ENCODE peak calls at places on chromosome 9, in seven cellular contexts. R is body of pancreas, C is MM.1S, S is upper lobe of left lung, N is fibroblast of mammary gland, O is PC-3, D is aorta. I is an unnamed sample.

GRCh38 chr9:91740713-91741112 is 209.3 kb downstream of the ROR2 start:
- DNase-seq in N (peak), O (peak), C (no peak), D (no peak), S (no peak), R (no peak), I (no peak)

GRCh38 chr9:79131375-79131774 is 440.4 kb upstream of the TLE4 start:
- DNase-seq in O (no peak), R (no peak), S (no peak), C (no peak), N (no peak), D (no peak), I (no peak)

GRCh38 chr9:14320272-14321245 is 6.6 kb upstream of the NFIB start:
- DNase-seq in S (no peak), C (peak), O (peak), R (no peak), N (peak), D (no peak), I (no peak)

GRCh38 chr9:130018260-130018659 is 24.7 kb downstream of the FNBP1 start:
- DNase-seq in S (no peak), N (no peak), C (no peak), R (no peak), O (no peak), D (no peak), I (no peak)

GRCh38 chr9:135971106-135971766 is 10.1 kb upstream of the UBAC1 start:
- DNase-seq in C (no peak), O (no peak), D (no peak), S (no peak), N (no peak), R (no peak), I (no peak)

GRCh38 chr9:15622596-15622995 is 69.8 kb downstream of the CCDC171 start:
- DNase-seq in O (peak), R (no peak), C (peak), D (no peak), S (no peak), N (peak), I (peak)

GRCh38 chr9:92774274-92774673 is 9.6 kb upstream of the BICD2 start:
- DNase-seq in S (no peak), C (no peak), N (peak), R (no peak), O (peak), D (no peak), I (no peak)

GRCh38 chr9:14306188-14306587 is 7.8 kb downstream of the NFIB start:
- DNase-seq in N (no peak), C (no peak), D (no peak), O (no peak), R (no peak), S (no peak), I (no peak)

GRCh38 chr9:134335095-134335489 is 8.8 kb downstream of the RXRA start:
- DNase-seq in D (no peak), O (peak), N (peak), C (no peak), R (no peak), S (no peak), I (no peak)

GRCh38 chr9:536597-537511 is 304.6 kb upstream of the DMRT1 start:
- DNase-seq in C (peak), R (no peak), N (no peak), D (no peak), O (no peak), S (no peak), I (no peak)

GRCh38 chr9:135255843-135256567 is 168.5 kb downstream of the OLFM1 start:
- DNase-seq in R (no peak), C (no peak), O (no peak), N (no peak), S (peak), D (peak), I (no peak)

GRCh38 chr9:79567671-79568098 is 4.1 kb upstream of the TLE4 start:
- DNase-seq in S (no peak), R (no peak), O (peak), N (no peak), C (no peak), D (no peak), I (no peak)

GRCh38 chr9:15249042-15249818 is 57.8 kb downstream of the TTC39B start:
- DNase-seq in S (no peak), C (no peak), R (no peak), D (no peak), O (no peak), N (peak), I (no peak)

GRCh38 chr9:1460143-1460769 is 410.1 kb downstream of the DMRT2 start:
- DNase-seq in C (peak), R (peak), D (no peak), O (peak), S (no peak), N (peak), I (peak)

GRCh38 chr9:125990793-125991220 is 243.6 kb downstream of the PBX3 start:
- DNase-seq in D (peak), O (no peak), N (no peak), S (no peak), R (no peak), C (no peak), I (no peak)

GRCh38 chr9:4246969-4247368 is 52.9 kb downstream of the GLIS3 start:
- DNase-seq in R (no peak), N (no peak), D (no peak), C (no peak), O (no peak), S (no peak), I (no peak)

GRCh38 chr9:35333551-35333950 is 156.4 kb upstream of the RUSC2 start:
- DNase-seq in O (peak), N (peak), D (no peak), C (no peak), S (no peak), R (no peak), I (no peak)

GRCh38 chr9:14300588-14300987 is 13.4 kb downstream of the NFIB start:
- DNase-seq in R (no peak), N (no peak), D (no peak), S (no peak), O (no peak), C (no peak), I (no peak)

GRCh38 chr9:121984726-121985402 is 108.2 kb downstream of the TTLL11 start:
- DNase-seq in O (no peak), S (no peak), C (no peak), R (no peak), D (no peak), N (peak), I (no peak)

GRCh38 chr9:130834371-130835311 is at the start of gene ABL1:
- DNase-seq in S (peak), C (peak), N (peak), D (peak), R (peak), O (peak), I (peak)

GRCh38 chr9:33813712-33814641 is 3.0 kb upstream of the UBE2R2 start:
- DNase-seq in N (peak), S (no peak), C (peak), D (no peak), O (peak), R (no peak), I (peak)

GRCh38 chr9:138021251-138022056 is 143.9 kb downstream of the CACNA1B start:
- DNase-seq in O (no peak), S (peak), D (no peak), R (no peak), N (no peak), C (no peak), I (no peak)

GRCh38 chr9:135976944-135977343 is 15.8 kb upstream of the UBAC1 start:
- DNase-seq in N (no peak), O (no peak), R (no peak), C (no peak), D (no peak), S (no peak), I (no peak)

GRCh38 chr9:125261501-125262216 is at the start of gene GAPVD1:
- DNase-seq in N (peak), D (peak), S (peak), O (peak), R (peak), C (peak), I (peak)

GRCh38 chr9:17614246-17614645 is 35.4 kb downstream of the SH3GL2 start:
- DNase-seq in S (no peak), D (no peak), N (no peak), O (no peak), C (no peak), R (no peak), I (no peak)

GRCh38 chr9:134321571-134321930 is 4.7 kb upstream of the RXRA start:
- DNase-seq in N (no peak), D (no peak), R (no peak), O (no peak), C (no peak), S (peak), I (no peak)

GRCh38 chr9:37994639-37995347 is 74.2 kb downstream of the SHB start:
- DNase-seq in O (no peak), C (no peak), R (peak), D (peak), S (peak), N (peak), I (peak)

GRCh38 chr9:34571180-34571800 is 18.2 kb downstream of the CNTFR start:
- DNase-seq in R (no peak), O (no peak), N (no peak), C (no peak), S (no peak), D (no peak), I (no peak)

GRCh38 chr9:130445268-130445983 is 665 bp downstream of the ASS1 start:
- DNase-seq in R (peak), O (peak), D (peak), S (peak), N (peak), C (no peak), I (no peak)

GRCh38 chr9:16262467-16263261 is 607.8 kb downstream of the BNC2 start:
- DNase-seq in N (no peak), R (no peak), O (peak), D (no peak), C (peak), S (no peak), I (no peak)

DNA sequence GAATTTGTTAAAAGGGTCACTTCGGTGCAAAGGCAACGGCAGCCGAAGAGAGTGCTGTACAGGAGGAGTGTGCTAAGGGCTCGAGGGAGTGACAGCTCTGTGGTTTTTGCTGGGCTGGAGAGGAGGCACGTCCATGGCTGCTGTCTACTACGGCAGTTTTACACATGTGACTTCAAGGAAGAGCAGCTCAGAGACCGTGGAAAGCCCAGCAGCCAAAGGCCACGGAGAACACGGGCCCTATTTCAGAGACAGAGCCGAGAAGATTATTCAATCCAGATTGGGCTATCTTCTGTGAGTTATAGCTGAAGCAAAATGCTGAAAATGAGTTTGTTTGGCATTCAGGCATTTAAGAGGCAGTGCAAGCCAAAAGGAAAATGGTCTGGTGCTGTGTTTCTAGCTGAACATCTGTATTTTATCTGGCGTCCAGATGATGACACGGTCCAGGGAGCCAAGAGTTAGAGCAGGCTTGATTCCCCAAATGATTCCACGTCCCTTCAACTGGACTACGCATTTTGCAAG is 96.4 kb downstream of the RFK start:
- DNase-seq in D (no peak), R (no peak), C (no peak), N (peak), S (no peak), O (no peak), I (no peak)
- H3K4me3 ChIP-seq in D (no peak), R (no peak), C (no peak), N (peak), S (no peak), O (no peak), I (no peak)

DNA sequence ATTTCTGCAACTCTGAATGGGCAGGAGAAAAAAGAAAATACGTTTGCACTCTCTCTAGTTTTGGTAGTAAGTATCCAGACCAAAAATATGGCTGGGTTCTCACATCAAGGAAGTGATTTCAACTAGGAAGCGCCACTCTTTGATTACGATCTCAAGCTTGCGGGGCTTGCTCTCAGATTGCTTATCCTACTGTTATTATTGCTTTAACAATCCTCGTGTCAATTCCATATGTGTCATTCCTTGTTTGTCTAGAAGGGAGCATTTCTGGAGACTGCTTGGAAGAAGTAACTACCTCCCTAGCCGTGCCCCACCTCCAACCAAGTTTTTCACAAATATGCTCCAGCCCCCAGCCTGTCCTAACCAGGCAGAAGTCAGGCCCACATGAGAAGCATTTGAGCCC is 3.5 kb downstream of the PRUNE2 start:
- DNase-seq in N (no peak), O (no peak), D (no peak), R (no peak), C (no peak), S (no peak), I (peak)
- H3K4me3 ChIP-seq in N (no peak), O (no peak), D (peak), R (no peak), C (no peak), S (no peak), I (no peak)

DNA sequence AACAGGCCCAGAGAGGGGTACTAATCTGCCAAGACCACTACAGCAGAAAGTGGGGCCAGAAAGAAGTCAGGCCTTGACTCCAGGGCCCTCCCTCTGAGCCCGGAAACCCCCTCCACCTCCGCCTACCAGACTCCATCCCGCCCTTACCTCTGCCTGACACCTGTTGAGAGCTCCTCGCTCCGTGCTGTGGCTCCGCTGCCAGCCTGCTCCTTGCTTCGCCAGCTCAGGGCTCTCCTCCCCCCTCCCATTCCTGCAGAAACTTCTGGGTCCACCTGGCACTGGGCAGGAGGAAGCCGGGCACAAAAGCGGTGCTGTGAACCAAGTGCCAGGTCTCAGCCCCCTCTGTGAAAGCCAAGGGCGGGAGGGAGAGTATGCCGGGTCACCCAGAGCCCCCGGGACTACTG is 6.4 kb upstream of the ST6GALNAC6 start:
- DNase-seq in R (no peak), N (no peak), C (no peak), O (no peak), D (no peak), S (no peak), I (no peak)
- H3K4me3 ChIP-seq in R (no peak), N (no peak), C (no peak), O (no peak), D (no peak), S (no peak), I (no peak)

DNA sequence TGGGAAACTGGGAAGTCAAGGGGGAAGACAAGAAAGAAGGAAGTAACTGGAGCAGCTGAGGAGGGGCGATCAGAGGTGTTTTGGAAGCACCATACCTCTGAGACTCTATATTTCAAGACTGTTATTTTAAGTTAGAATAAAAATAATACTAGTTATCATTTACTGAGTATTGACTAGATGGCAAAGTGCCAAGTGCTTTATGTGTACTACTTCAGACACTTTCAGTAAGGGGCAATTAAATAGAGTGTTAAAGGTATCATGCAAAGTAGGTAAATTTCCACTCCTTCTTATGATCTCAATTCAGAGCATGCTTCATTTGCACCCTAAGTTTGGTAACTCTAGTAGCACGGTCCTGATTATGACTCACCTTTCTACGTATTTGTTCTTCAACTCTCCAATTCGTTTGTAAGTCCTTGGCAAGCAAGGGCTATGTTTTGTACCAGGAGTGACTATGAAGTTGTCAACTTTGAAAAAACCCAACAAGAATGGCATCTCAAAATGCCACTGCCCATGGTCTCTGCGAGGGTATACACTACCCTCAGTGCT is 152.4 kb upstream of the RAPGEF1 start:
- DNase-seq in D (no peak), R (no peak), S (no peak), C (no peak), N (peak), O (peak), I (no peak)
- H3K4me3 ChIP-seq in D (no peak), R (no peak), S (no peak), C (no peak), N (no peak), O (no peak), I (no peak)

GRCh38 chr9:107274953-107275422 is 8.1 kb upstream of the RAD23B start:
- DNase-seq in S (no peak), N (peak), O (peak), D (no peak), R (no peak), C (no peak), I (no peak)

GRCh38 chr9:107279084-107279483 is 4.0 kb upstream of the RAD23B start:
- DNase-seq in S (no peak), R (no peak), C (no peak), N (no peak), D (no peak), O (no peak), I (no peak)

GRCh38 chr9:107275530-107275929 is 7.5 kb upstream of the RAD23B start:
- DNase-seq in O (no peak), C (no peak), D (no peak), S (no peak), N (no peak), R (no peak), I (no peak)

GRCh38 chr9:107277801-107278200 is 5.3 kb upstream of the RAD23B start:
- DNase-seq in N (no peak), D (no peak), R (no peak), S (no peak), C (no peak), O (no peak), I (no peak)

DNA sequence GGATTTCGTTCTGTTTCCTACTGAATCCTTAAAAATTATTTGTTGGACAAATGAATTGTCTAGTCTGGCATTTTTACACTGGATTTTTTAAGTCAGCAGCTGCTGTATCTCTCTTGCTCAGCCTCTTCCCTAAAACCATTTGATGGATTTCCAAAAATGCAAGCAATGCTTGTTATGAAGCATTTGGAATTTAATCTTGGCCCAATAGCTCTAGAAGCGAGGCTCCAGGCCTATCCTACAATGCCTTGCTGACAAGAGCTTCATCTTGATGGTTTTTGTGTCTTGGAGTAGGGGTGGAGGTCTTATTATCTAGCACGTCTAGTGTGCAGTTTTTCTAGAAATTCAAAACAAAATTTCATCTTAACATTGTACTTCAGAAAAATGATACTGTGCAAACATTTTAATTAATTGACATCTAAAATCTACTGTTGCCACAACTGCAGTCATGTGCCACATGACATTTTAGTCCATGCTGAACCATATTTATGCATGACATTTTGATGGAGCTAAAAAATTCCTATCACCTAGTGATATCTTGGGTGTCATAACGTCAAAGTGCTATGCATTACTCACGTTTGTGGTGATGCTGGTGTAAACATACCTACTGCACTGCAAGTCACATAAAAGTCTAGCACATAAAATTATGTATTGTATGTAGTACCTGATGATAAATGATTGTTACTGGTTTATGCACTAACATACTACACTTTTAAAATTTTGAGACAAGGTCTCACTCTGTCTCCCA is 5.9 kb upstream of the RAD23B start:
- DNase-seq in R (no peak), O (no peak), D (no peak), S (no peak), C (no peak), N (no peak), I (no peak)
- H3K4me3 ChIP-seq in R (no peak), O (no peak), D (no peak), S (no peak), C (no peak), N (no peak), I (no peak)

GRCh38 chr9:107733530-107733907 is 243.9 kb upstream of the KLF4 start:
- DNase-seq in R (no peak), S (no peak), C (peak), O (no peak), N (peak), D (no peak), I (no peak)
- H3K4me3 ChIP-seq in R (no peak), S (no peak), C (peak), O (peak), N (no peak), D (no peak), I (no peak)

GRCh38 chr9:20616808-20617207 is 5.5 kb downstream of the MLLT3 start:
- DNase-seq in D (no peak), N (no peak), C (no peak), S (no peak), R (no peak), O (no peak), I (no peak)

GRCh38 chr9:20618361-20618799 is 3.9 kb downstream of the MLLT3 start:
- DNase-seq in S (no peak), N (peak), O (peak), D (no peak), R (peak), C (no peak), I (no peak)

GRCh38 chr9:20620658-20621552 is 1.4 kb downstream of the MLLT3 start:
- DNase-seq in O (peak), D (peak), C (no peak), N (peak), R (peak), S (peak), I (no peak)

GRCh38 chr9:20621553-20622329 is 558 bp downstream of the MLLT3 start:
- DNase-seq in R (peak), O (peak), C (peak), S (peak), D (peak), N (peak), I (peak)

DNA sequence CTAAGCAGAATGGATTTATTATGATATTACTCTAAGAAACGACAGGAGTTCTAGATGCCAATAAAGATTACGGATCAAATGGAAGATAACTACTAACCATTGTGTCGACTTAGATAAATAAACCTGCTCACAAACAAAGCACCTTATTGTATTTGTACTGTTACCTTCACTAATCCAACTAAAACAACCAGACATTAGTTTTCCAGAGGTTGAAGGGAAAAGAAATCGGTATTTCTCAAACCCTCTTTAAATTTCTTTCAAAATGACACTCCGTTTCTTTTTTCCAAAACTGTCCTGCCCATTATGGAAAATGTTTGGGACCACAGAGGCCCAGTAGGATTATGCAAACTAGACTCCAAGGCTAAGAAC is 2.8 kb downstream of the MLLT3 start:
- DNase-seq in C (no peak), O (peak), N (no peak), D (no peak), R (no peak), S (no peak), I (no peak)
- H3K4me3 ChIP-seq in C (no peak), O (peak), N (no peak), D (no peak), R (no peak), S (no peak), I (no peak)

GRCh38 chr9:94655739-94656138 is 16.4 kb upstream of the FBP1 start:
- DNase-seq in D (no peak), S (no peak), O (no peak), C (peak), N (no peak), R (no peak), I (no peak)
- H3K4me3 ChIP-seq in D (peak), S (no peak), O (no peak), C (peak), N (no peak), R (no peak), I (peak)